ENCODE peak calls at places on chromosomes 1 and 21, in five cellular contexts. Q, O, H, E and M are unnamed samples.

GRCh38 chr1:184212649-184213314 is 161.3 kb downstream of the TSEN15 start:
- DNase-seq in H (peak), E (peak), O (no peak), Q (peak), M (no peak)

GRCh38 chr21:45459171-45460010 is 54.4 kb downstream of the COL18A1 start:
- DNase-seq in O (no peak), H (no peak), Q (no peak), E (no peak), M (no peak)

GRCh38 chr1:44407430-44408180 is 2.5 kb downstream of the RNF220 start:
- DNase-seq in O (no peak), H (no peak), Q (no peak), E (no peak), M (no peak)

GRCh38 chr1:244375061-244375460 is 76.6 kb downstream of the ADSS2 start:
- DNase-seq in H (no peak), Q (no peak), O (no peak), E (no peak), M (no peak)

GRCh38 chr1:189939967-189940366 is 537.7 kb downstream of the BRINP3 start:
- DNase-seq in H (no peak), O (peak), Q (peak), E (no peak), M (no peak)

GRCh38 chr1:33082575-33083112 is 1.7 kb downstream of the AZIN2 start:
- DNase-seq in O (no peak), E (peak), Q (no peak), H (no peak), M (no peak)

GRCh38 chr1:178706467-178706866 is 18.6 kb upstream of the RALGPS2 start:
- DNase-seq in H (no peak), O (no peak), Q (peak), E (peak), M (no peak)

GRCh38 chr1:54159733-54160316 is 7.0 kb upstream of the CDCP2 start:
- DNase-seq in H (no peak), O (no peak), Q (no peak), E (no peak), M (no peak)

GRCh38 chr1:14183312-14183711 is 415.2 kb upstream of the KAZN start:
- DNase-seq in O (no peak), Q (no peak), E (no peak), H (no peak), M (no peak)

GRCh38 chr1:18945401-18945849 is 11.1 kb downstream of the IFFO2 start:
- DNase-seq in Q (peak), O (peak), E (peak), H (no peak), M (no peak)

GRCh38 chr1:14724234-14724633 is 125.7 kb downstream of the KAZN start:
- DNase-seq in Q (no peak), H (no peak), O (no peak), E (no peak), M (no peak)

GRCh38 chr1:33260435-33260980 is 4.2 kb downstream of the ZNF362 start:
- DNase-seq in O (no peak), Q (no peak), E (no peak), H (no peak), M (no peak)

GRCh38 chr21:46294647-46295176 is 8.6 kb downstream of the YBEY start:
- DNase-seq in E (peak), H (no peak), Q (peak), O (no peak), M (no peak)

GRCh38 chr1:92709738-92710137 is 75.2 kb downstream of the EVI5 start:
- DNase-seq in H (peak), O (no peak), Q (peak), E (peak), M (no peak)

GRCh38 chr1:51555866-51556619 is 37.0 kb upstream of the EPS15 start:
- DNase-seq in E (no peak), Q (no peak), O (no peak), H (no peak), M (no peak)

GRCh38 chr1:55276671-55277376 is 61.7 kb upstream of the USP24 start:
- DNase-seq in Q (no peak), H (no peak), E (no peak), O (no peak), M (no peak)

GRCh38 chr1:182170941-182171461 is 109.5 kb upstream of the ZNF648 start:
- DNase-seq in Q (no peak), E (no peak), O (no peak), H (no peak), M (no peak)

GRCh38 chr1:223031690-223032601 is 111.1 kb downstream of the TLR5 start:
- DNase-seq in O (no peak), H (no peak), E (peak), Q (peak), M (no peak)

GRCh38 chr1:7669559-7670208 is 101.4 kb upstream of the VAMP3 start:
- DNase-seq in Q (peak), H (no peak), O (no peak), E (peak), M (no peak)

GRCh38 chr1:227356582-227357228 is 38.4 kb upstream of the CDC42BPA start:
- DNase-seq in Q (no peak), E (no peak), H (no peak), O (no peak), M (no peak)

GRCh38 chr1:55259906-55260608 is 44.9 kb upstream of the USP24 start:
- DNase-seq in E (no peak), H (no peak), O (no peak), Q (no peak), M (no peak)

GRCh38 chr1:205298191-205298994 is 23.2 kb downstream of the NUAK2 start:
- DNase-seq in H (peak), O (no peak), Q (peak), E (peak), M (no peak)

GRCh38 chr1:36008546-36009197 is 75.2 kb upstream of the TEKT2 start:
- DNase-seq in Q (peak), E (peak), H (no peak), O (no peak), M (no peak)

GRCh38 chr1:9302745-9303524 is 10.2 kb downstream of the SPSB1 start:
- DNase-seq in O (no peak), H (peak), E (peak), Q (peak), M (no peak)

GRCh38 chr1:19885821-19886220 is 3.6 kb downstream of the OTUD3 start:
- DNase-seq in Q (no peak), O (no peak), H (no peak), E (peak), M (no peak)

GRCh38 chr1:205700865-205701401 is 20.6 kb upstream of the SLC45A3 start:
- DNase-seq in E (peak), Q (peak), O (no peak), H (no peak), M (no peak)

GRCh38 chr21:36204980-36205379 is 48.4 kb downstream of the DOP1B start:
- DNase-seq in Q (no peak), O (no peak), H (no peak), E (no peak), M (no peak)

GRCh38 chr21:23008803-23009202 is 2010.6 kb downstream of the NCAM2 start:
- DNase-seq in H (no peak), Q (no peak), E (no peak), O (no peak), M (no peak)

GRCh38 chr1:241637604-241638003 is 2.6 kb downstream of the CHML start:
- DNase-seq in Q (no peak), E (peak), O (no peak), H (no peak), M (no peak)

GRCh38 chr1:29176567-29176966 is 5.1 kb downstream of the SRSF4 start:
- DNase-seq in O (no peak), H (no peak), E (peak), Q (no peak), M (no peak)

GRCh38 chr1:243179714-243180113 is 75.4 kb downstream of the CEP170 start:
- DNase-seq in H (no peak), E (no peak), O (no peak), Q (peak), M (no peak)

GRCh38 chr1:204169871-204170270 is 3.7 kb upstream of the REN start:
- DNase-seq in O (no peak), E (no peak), H (no peak), Q (no peak), M (no peak)

GRCh38 chr1:199691540-199691939 is 336.0 kb upstream of the NR5A2 start:
- DNase-seq in O (no peak), Q (peak), H (peak), E (peak), M (no peak)

GRCh38 chr1:204493145-204493881 is 1.3 kb downstream of the PIK3C2B start:
- DNase-seq in E (peak), Q (peak), H (no peak), O (no peak), M (no peak)

GRCh38 chr21:15164678-15165303 is 100.0 kb upstream of the NRIP1 start:
- DNase-seq in O (no peak), H (no peak), E (peak), Q (no peak), M (no peak)

GRCh38 chr1:19385869-19386591 is 73.9 kb downstream of the SLC66A1 start:
- DNase-seq in H (no peak), Q (peak), O (no peak), E (peak), M (no peak)

GRCh38 chr1:221462345-221462744 is 279.5 kb downstream of the DUSP10 start:
- DNase-seq in H (no peak), E (peak), O (peak), Q (no peak), M (no peak)

GRCh38 chr21:31752967-31753366 is 21.0 kb upstream of the SCAF4 start:
- DNase-seq in O (no peak), Q (no peak), E (peak), H (no peak), M (no peak)

GRCh38 chr1:57835620-57836019 is 411.8 kb upstream of the DAB1 start:
- DNase-seq in O (no peak), E (no peak), H (no peak), Q (peak), M (no peak)
- TF ChIP-seq CTCF in O (peak), E (no peak), H (no peak), Q (peak), M (no peak)

DNA sequence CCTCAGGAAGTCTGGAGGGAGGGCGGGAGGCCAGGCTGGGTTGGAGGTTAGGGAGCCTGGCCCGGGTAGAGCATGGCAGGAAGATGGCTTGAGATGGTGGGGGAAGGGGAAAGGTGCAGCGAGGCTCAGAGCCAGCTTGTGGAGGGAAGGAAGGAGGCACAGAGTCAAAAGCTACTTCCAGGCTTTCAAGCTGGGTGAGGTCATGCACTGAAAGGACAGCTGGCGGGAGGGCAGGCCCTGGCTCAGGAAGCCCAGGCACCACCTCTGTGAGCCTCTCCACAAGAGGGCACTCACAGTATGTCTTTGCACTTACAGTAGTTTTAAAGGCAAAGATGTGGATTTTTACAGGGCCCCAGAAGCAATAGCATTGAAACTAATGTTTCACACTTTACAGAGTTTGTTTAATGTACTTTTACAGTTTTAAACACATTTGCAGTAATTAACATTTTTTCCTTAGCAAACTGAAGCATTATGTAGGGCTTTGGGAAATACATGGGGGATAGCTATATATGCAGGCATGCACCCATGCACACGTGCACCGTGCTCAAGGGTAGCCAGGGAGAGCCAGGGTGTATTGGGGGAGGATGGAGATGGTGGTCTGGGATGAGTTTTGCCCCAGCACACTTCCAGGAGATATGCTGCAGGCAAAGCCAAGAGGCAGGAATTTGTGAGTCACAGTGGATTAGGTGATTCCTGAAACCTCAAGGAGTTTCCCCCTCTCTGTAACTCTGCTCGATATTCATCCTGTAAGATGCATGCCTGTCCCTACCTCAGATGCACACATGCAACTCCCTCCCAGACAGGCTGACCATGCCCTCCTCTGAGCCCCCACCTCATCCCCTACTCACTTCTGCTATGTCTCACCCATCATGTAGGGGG is 6.1 kb upstream of the ADAM15 start:
- DNase-seq in Q (peak), H (no peak), O (peak), E (peak), M (no peak)
- TF ChIP-seq CTCF in Q (peak), H (peak), O (peak), E (peak), M (no peak)

GRCh38 chr1:85280636-85281035 is 4.2 kb upstream of the BCL10 start:
- DNase-seq in Q (no peak), E (peak), H (no peak), O (no peak), M (no peak)

GRCh38 chr1:85279463-85280080 is 3.1 kb upstream of the BCL10 start:
- DNase-seq in E (no peak), O (no peak), H (no peak), Q (no peak), M (no peak)

GRCh38 chr1:85283475-85284199 is 7.2 kb upstream of the BCL10 start:
- DNase-seq in Q (no peak), E (no peak), O (no peak), H (no peak), M (no peak)

GRCh38 chr1:85284202-85284601 is 7.8 kb upstream of the BCL10 start:
- DNase-seq in H (no peak), E (no peak), O (no peak), Q (no peak), M (no peak)

DNA sequence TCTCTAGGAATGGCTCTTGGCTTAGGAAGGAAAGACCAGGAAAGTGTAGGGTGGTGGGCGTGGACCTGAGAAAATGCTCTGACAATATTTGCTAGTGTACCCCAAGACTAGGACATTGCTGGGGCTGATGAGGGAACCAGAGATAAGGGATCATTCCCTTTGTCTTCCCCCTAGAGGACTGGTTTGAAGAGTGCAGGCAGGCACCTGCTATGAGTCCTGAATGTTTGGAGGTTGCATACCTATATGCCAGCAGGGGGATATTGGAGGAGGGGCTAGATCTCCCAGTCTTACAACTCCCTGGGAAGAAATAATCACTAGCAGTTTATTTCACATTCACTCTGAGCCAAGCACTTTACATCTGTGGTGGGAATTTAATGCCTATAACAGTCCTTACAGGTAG is 6.0 kb upstream of the BCL10 start:
- DNase-seq in H (no peak), Q (no peak), E (no peak), O (no peak), M (no peak)
- TF ChIP-seq CTCF in H (no peak), Q (no peak), E (peak), O (no peak), M (no peak)

GRCh38 chr1:27547220-27548116 is 56.5 kb downstream of the AHDC1 start:
- DNase-seq in Q (no peak), E (no peak), O (no peak), H (no peak), M (no peak)
- TF ChIP-seq CTCF in Q (peak), E (no peak), O (no peak), H (no peak), M (no peak)

DNA sequence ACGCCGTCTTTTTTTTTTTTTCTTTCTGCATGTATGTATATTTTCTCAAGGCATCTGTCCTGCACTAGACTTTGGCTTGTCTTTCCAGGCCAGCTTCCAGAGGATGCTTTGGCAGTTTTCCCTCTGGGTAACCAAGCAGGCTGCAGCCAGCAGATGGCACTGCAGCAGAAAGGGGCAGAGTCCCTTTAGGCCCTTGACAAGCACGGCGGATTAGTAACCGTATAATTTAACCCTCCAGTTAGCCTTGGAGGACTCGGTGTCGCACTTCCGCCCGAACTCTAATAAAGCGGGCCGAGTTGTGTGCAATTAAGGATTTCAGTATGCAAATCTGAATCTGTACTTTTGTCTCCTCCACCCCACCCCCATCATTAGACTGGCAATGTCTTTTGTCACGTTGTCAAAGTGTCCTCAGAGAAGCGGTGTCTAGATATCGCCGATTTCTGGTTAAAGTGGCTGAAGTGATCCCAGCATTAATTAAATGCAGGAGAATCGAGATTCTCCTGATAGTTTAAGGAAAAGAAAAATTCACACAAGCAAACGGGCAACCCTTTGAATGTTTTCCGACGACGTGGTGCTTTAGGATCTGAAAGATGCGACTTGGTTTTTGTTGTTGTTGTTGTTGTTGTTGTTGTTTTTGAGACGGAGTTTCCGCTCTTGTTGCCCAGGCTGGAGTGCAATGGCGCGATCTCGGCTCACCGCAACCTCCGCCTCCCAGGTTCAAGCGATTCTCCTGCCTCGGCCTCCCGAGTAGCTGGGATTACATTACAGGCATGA is 1.1 kb upstream of the TMEM167B start:
- DNase-seq in H (no peak), E (peak), O (peak), Q (peak), M (no peak)
- TF ChIP-seq CTCF in H (peak), E (peak), O (peak), Q (peak), M (no peak)

DNA sequence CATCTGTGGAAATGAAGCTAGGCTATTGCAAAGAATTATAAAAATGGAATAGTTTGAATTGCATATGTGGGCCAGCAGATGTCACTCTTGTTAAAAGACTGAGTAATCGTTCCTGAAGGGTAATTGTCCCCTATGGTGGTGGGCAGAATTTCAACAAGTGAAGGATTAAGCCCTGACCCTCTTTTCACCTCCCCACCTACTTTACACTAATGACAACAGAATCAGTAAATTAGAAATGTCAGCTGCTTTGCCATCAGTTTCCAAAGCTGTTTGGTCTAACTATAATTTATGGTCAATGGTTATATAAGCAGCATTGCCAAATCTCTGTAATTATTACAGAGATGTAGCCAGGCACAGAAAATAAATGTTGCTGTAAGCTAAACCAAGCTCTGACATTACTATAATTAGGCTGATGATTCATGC is 898.6 kb downstream of the AMY1C start:
- DNase-seq in O (no peak), E (no peak), Q (no peak), H (no peak), M (no peak)
- TF ChIP-seq CTCF in O (peak), E (peak), Q (peak), H (no peak), M (no peak)

DNA sequence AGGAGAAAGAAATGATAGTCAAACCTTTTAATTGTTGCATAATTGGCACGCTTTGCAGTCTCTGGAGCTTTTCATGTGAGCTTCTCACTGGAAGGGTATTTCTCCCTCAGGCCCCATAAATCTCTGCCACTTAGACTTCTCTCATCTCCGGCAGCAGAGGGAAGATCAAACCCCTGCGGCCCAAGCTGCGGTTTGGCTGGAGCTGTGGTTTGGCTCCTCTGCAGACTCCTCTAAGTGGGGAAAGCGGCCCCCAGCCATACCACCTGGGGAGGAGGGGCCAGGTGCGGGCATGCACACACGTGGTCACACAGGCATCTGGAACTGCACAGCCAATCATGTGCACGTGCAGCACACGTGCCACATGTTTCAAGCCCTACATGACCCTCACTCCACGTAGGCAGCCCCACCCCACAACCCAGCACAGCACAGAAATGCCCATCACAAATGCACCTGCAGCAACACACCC is 58.3 kb downstream of the UBE2T start:
- DNase-seq in E (peak), Q (peak), H (peak), O (no peak), M (no peak)
- TF ChIP-seq CTCF in E (no peak), Q (no peak), H (no peak), O (no peak), M (no peak)

GRCh38 chr1:30715216-30715615 is 8.2 kb downstream of the MATN1 start:
- DNase-seq in Q (no peak), E (no peak), O (no peak), H (no peak), M (no peak)
- TF ChIP-seq CTCF in Q (peak), E (peak), O (peak), H (peak), M (no peak)